ENCODE peak calls at places on chromosome 1, in four cellular contexts. One of them, this sample, is unnamed.

GRCh38 chr1:218686258-218686657 is 341.1 kb downstream of the TGFB2 start:
- DNase-seq in pancreas: no peak
- DNase-seq in AG04449: no peak
- DNase-seq in HFFc6: peak
- DNase-seq in this sample: no peak

GRCh38 chr1:57494679-57495078 is 70.8 kb upstream of the DAB1 start:
- DNase-seq in pancreas: no peak
- DNase-seq in HFFc6: no peak
- DNase-seq in AG04449: no peak
- DNase-seq in this sample: no peak

GRCh38 chr1:200960236-200960947 is 63.1 kb downstream of the KIF21B start:
- DNase-seq in AG04449: no peak
- DNase-seq in pancreas: peak
- DNase-seq in HFFc6: no peak
- DNase-seq in this sample: peak

GRCh38 chr1:243729956-243730355 is 120.1 kb downstream of the AKT3 start:
- DNase-seq in pancreas: no peak
- DNase-seq in HFFc6: no peak
- DNase-seq in AG04449: no peak
- DNase-seq in this sample: no peak

GRCh38 chr1:89836252-89836996 is 15.6 kb downstream of the LRRC8D start:
- DNase-seq in HFFc6: no peak
- DNase-seq in AG04449: no peak
- DNase-seq in pancreas: no peak
- DNase-seq in this sample: no peak

GRCh38 chr1:99589186-99589636 is 56.7 kb upstream of the PALMD start:
- DNase-seq in HFFc6: no peak
- DNase-seq in AG04449: no peak
- DNase-seq in pancreas: no peak
- DNase-seq in this sample: no peak

GRCh38 chr1:86704972-86705632 is 726 bp downstream of the SH3GLB1 start:
- DNase-seq in pancreas: no peak
- DNase-seq in AG04449: no peak
- DNase-seq in HFFc6: peak
- DNase-seq in this sample: peak

GRCh38 chr1:113265196-113265595 is 125.1 kb upstream of the MAGI3 start:
- DNase-seq in AG04449: no peak
- DNase-seq in HFFc6: no peak
- DNase-seq in pancreas: no peak
- DNase-seq in this sample: no peak

GRCh38 chr1:233714631-233715217 is 100.8 kb downstream of the KCNK1 start:
- DNase-seq in pancreas: no peak
- DNase-seq in AG04449: no peak
- DNase-seq in HFFc6: no peak
- DNase-seq in this sample: no peak

GRCh38 chr1:235417101-235417697 is 50.0 kb downstream of the TBCE start:
- DNase-seq in pancreas: no peak
- DNase-seq in AG04449: peak
- DNase-seq in HFFc6: peak
- DNase-seq in this sample: no peak

GRCh38 chr1:230749150-230749549 is 2.0 kb downstream of the CAPN9 start:
- DNase-seq in pancreas: no peak
- DNase-seq in AG04449: no peak
- DNase-seq in HFFc6: no peak
- DNase-seq in this sample: no peak

GRCh38 chr1:226989081-226989747 is 49.1 kb downstream of the COQ8A start:
- DNase-seq in HFFc6: no peak
- DNase-seq in AG04449: no peak
- DNase-seq in pancreas: no peak
- DNase-seq in this sample: no peak

GRCh38 chr1:9749361-9749760 is 74.4 kb downstream of the CLSTN1 start:
- DNase-seq in pancreas: no peak
- DNase-seq in HFFc6: no peak
- DNase-seq in AG04449: no peak
- DNase-seq in this sample: no peak

GRCh38 chr1:37945743-37946702 is 830 bp downstream of the INPP5B start:
- DNase-seq in pancreas: peak
- DNase-seq in AG04449: peak
- DNase-seq in HFFc6: peak
- DNase-seq in this sample: peak

DNA sequence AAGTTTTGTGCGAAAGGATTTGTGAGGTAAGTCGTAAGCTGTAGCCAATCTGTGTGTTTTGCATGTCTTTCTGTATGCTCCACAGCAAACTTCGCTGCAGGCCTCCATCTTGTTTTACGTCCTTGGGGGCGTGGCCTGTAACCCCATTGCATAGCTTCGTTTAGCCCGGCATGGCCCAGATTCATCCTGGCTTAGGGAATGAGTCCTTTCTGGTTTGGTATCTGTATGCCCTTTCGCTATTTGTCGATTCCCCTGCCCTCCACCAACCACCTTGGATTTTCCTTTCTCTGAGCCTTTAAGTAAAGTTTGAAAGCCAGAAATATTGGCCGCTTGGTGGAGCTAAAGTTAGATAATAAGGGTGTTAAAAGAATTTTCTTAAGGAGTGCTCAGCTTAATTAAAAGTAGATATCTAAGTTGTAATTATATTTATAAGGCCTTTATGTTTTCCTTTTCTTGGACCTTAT is 1.1 kb downstream of the THEM4 start:
- DNase-seq in HFFc6: peak
- DNase-seq in AG04449: no peak
- DNase-seq in pancreas: no peak
- DNase-seq in this sample: no peak
- TF ChIP-seq CTCF in HFFc6: peak
- TF ChIP-seq CTCF in AG04449: no peak
- TF ChIP-seq CTCF in pancreas: no peak
- TF ChIP-seq CTCF in this sample: peak

DNA sequence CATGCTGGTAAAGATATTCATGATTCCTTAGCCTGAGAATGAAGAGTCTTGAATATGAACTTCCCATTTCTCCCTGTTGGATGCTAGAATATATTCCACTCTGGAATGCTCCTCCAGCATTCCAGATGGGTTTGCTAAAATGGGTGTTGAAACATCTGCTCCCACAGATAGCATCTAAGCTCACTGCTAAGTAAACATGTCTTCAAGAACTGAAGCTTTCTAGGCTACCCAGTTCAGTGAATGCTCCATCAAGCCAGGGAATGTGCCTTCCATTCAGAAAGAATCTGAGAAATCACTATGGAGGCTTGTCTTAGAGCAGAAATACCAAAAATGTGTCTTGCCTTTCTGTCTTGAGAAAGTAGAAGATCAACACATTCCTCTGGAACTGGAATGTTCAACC is 81.1 kb downstream of the TNFSF18 start:
- DNase-seq in AG04449: peak
- DNase-seq in HFFc6: peak
- DNase-seq in pancreas: no peak
- DNase-seq in this sample: no peak
- TF ChIP-seq CTCF in AG04449: no peak
- TF ChIP-seq CTCF in HFFc6: no peak
- TF ChIP-seq CTCF in pancreas: no peak
- TF ChIP-seq CTCF in this sample: no peak

GRCh38 chr1:27391511-27392095 is 819 bp upstream of the GPR3 start:
- DNase-seq in AG04449: no peak
- DNase-seq in pancreas: no peak
- DNase-seq in HFFc6: peak
- DNase-seq in this sample: no peak
- TF ChIP-seq CTCF in AG04449: no peak
- TF ChIP-seq CTCF in pancreas: no peak
- TF ChIP-seq CTCF in HFFc6: no peak
- TF ChIP-seq CTCF in this sample: no peak

GRCh38 chr1:116679828-116680628 is 12.5 kb upstream of the IGSF3 start:
- DNase-seq in HFFc6: no peak
- DNase-seq in pancreas: no peak
- DNase-seq in AG04449: no peak
- DNase-seq in this sample: no peak
- TF ChIP-seq CTCF in HFFc6: no peak
- TF ChIP-seq CTCF in pancreas: no peak
- TF ChIP-seq CTCF in AG04449: no peak
- TF ChIP-seq CTCF in this sample: no peak

DNA sequence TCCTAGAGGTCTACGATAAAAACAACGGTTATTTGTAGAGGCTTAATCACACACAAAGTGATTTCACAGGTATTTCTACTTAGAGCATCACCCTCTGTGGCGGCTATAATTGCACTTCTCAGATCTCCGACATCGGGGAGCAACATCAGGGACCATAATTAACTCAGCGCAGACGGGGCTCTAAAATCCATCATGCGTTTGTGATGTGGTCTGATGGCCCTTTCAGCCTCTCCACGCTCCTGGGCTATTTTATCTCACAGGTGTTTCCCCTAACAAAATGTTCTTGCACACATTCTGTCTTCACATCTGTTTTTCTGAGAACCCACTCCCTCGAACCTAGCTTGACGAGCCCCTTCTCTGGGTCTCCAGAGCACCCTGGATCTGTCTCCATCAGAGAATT is 146.3 kb upstream of the DUSP10 start:
- DNase-seq in AG04449: no peak
- DNase-seq in pancreas: no peak
- DNase-seq in HFFc6: no peak
- DNase-seq in this sample: no peak
- TF ChIP-seq CTCF in AG04449: no peak
- TF ChIP-seq CTCF in pancreas: no peak
- TF ChIP-seq CTCF in HFFc6: no peak
- TF ChIP-seq CTCF in this sample: no peak

GRCh38 chr1:204867666-204868339 is 2.9 kb upstream of the NFASC start:
- DNase-seq in HFFc6: no peak
- DNase-seq in pancreas: no peak
- DNase-seq in AG04449: no peak
- DNase-seq in this sample: no peak

GRCh38 chr1:204869097-204869496 is 1.6 kb upstream of the NFASC start:
- DNase-seq in pancreas: no peak
- DNase-seq in AG04449: no peak
- DNase-seq in HFFc6: no peak
- DNase-seq in this sample: no peak

GRCh38 chr1:204870165-204870912 is at the start of gene NFASC:
- DNase-seq in AG04449: no peak
- DNase-seq in HFFc6: no peak
- DNase-seq in pancreas: no peak
- DNase-seq in this sample: no peak

GRCh38 chr1:204867203-204867602 is 3.5 kb upstream of the NFASC start:
- DNase-seq in HFFc6: no peak
- DNase-seq in pancreas: no peak
- DNase-seq in AG04449: no peak
- DNase-seq in this sample: no peak

GRCh38 chr1:204868340-204868700 is 2.3 kb upstream of the NFASC start:
- DNase-seq in pancreas: no peak
- DNase-seq in AG04449: no peak
- DNase-seq in HFFc6: no peak
- DNase-seq in this sample: no peak
- TF ChIP-seq CTCF in pancreas: no peak
- TF ChIP-seq CTCF in AG04449: no peak
- TF ChIP-seq CTCF in HFFc6: no peak
- TF ChIP-seq CTCF in this sample: no peak

GRCh38 chr1:75203415-75204277 is 69.5 kb downstream of the LHX8 start:
- DNase-seq in AG04449: no peak
- DNase-seq in pancreas: no peak
- DNase-seq in HFFc6: peak
- DNase-seq in this sample: no peak
- TF ChIP-seq CTCF in AG04449: peak
- TF ChIP-seq CTCF in pancreas: peak
- TF ChIP-seq CTCF in HFFc6: peak
- TF ChIP-seq CTCF in this sample: peak

GRCh38 chr1:207049974-207050391 is 1.0 kb downstream of the YOD1 start:
- DNase-seq in HFFc6: peak
- DNase-seq in pancreas: no peak
- DNase-seq in AG04449: no peak
- DNase-seq in this sample: no peak

GRCh38 chr1:207051615-207051943 is 571 bp upstream of the YOD1 start:
- DNase-seq in AG04449: no peak
- DNase-seq in HFFc6: no peak
- DNase-seq in pancreas: no peak
- DNase-seq in this sample: no peak

GRCh38 chr1:207050428-207050767 is 610 bp downstream of the YOD1 start:
- DNase-seq in HFFc6: no peak
- DNase-seq in pancreas: no peak
- DNase-seq in AG04449: no peak
- DNase-seq in this sample: no peak

GRCh38 chr1:207049514-207049913 is 1.5 kb downstream of the YOD1 start:
- DNase-seq in AG04449: no peak
- DNase-seq in pancreas: no peak
- DNase-seq in HFFc6: no peak
- DNase-seq in this sample: no peak

GRCh38 chr1:207050768-207051614 is at the start of gene YOD1:
- DNase-seq in HFFc6: peak
- DNase-seq in pancreas: peak
- DNase-seq in AG04449: no peak
- DNase-seq in this sample: peak
- TF ChIP-seq CTCF in HFFc6: no peak
- TF ChIP-seq CTCF in pancreas: no peak
- TF ChIP-seq CTCF in AG04449: no peak
- TF ChIP-seq CTCF in this sample: no peak

GRCh38 chr1:58783090-58783992 is 506 bp downstream of the JUN start:
- DNase-seq in pancreas: peak
- DNase-seq in AG04449: no peak
- DNase-seq in HFFc6: peak
- DNase-seq in this sample: peak
- TF ChIP-seq CTCF in pancreas: no peak
- TF ChIP-seq CTCF in AG04449: no peak
- TF ChIP-seq CTCF in HFFc6: no peak
- TF ChIP-seq CTCF in this sample: peak